ENCODE peak calls at places on chromosome 22, in six cellular contexts. O is stimulated activated CD4-positive, alpha-beta T cell treated with anti-CD3 and anti-CD28 coated beads, Interleukin-12 subunit alpha, Interleukin-12 subunit beta, amount 100 ng/mL, for 4 hours; N is anterior cingulate cortex; U is progenitor cell of endocrine pancreas; K is NCI-H146; J is MCF 10A. G is an unnamed sample.

GRCh38 chr22:29742319-29742718 is 22.5 kb downstream of the CABP7 start:
- DNase-seq in J (no peak), K (no peak), N (no peak), U (no peak), O (no peak), G (peak)

GRCh38 chr22:47110817-47111443 is 348.5 kb downstream of the TBC1D22A start:
- DNase-seq in N (no peak), K (no peak), J (no peak), U (no peak), O (no peak), G (no peak)

GRCh38 chr22:44247923-44248892 is 64.5 kb downstream of the SHISAL1 start:
- DNase-seq in K (no peak), J (no peak), N (no peak), U (no peak), O (no peak), G (no peak)

GRCh38 chr22:38397189-38398097 is 57.6 kb downstream of the KCNJ4 start:
- DNase-seq in K (no peak), U (no peak), N (no peak), O (peak), J (peak), G (peak)

GRCh38 chr22:25650834-25651233 is 86.4 kb downstream of the GRK3 start:
- DNase-seq in U (no peak), J (no peak), O (no peak), N (no peak), K (no peak), G (no peak)

GRCh38 chr22:49300951-49301397 is 526.7 kb downstream of the BRD1 start:
- DNase-seq in U (peak), O (no peak), N (no peak), K (no peak), J (no peak), G (peak)

GRCh38 chr22:44129614-44129976 is 51.1 kb upstream of the PARVG start:
- DNase-seq in U (no peak), J (no peak), O (no peak), N (no peak), K (peak), G (no peak)

GRCh38 chr22:47567741-47568140 is 805.3 kb downstream of the TBC1D22A start:
- DNase-seq in O (no peak), N (no peak), K (no peak), J (no peak), U (no peak), G (no peak)

GRCh38 chr22:18998998-18999397 is 62.9 kb upstream of the PRODH start:
- DNase-seq in U (no peak), K (no peak), J (peak), N (no peak), O (no peak), G (no peak)

GRCh38 chr22:19998232-19998951 is 18.2 kb downstream of the ARVCF start:
- DNase-seq in U (no peak), K (peak), O (no peak), N (no peak), J (no peak), G (peak)

GRCh38 chr22:47406896-47407295 is 644.4 kb downstream of the TBC1D22A start:
- DNase-seq in O (no peak), K (no peak), J (no peak), N (no peak), U (no peak), G (no peak)

GRCh38 chr22:43136255-43136654 is 6.9 kb downstream of the MCAT start:
- DNase-seq in J (peak), K (no peak), N (no peak), O (peak), U (peak), G (peak)

GRCh38 chr22:29661355-29661754 is 57.9 kb downstream of the NF2 start:
- DNase-seq in K (no peak), U (no peak), O (no peak), J (peak), N (no peak), G (no peak)

GRCh38 chr22:38462960-38463784 is 4.7 kb upstream of the KDELR3 start:
- DNase-seq in U (peak), O (no peak), J (no peak), K (no peak), N (no peak), G (no peak)

GRCh38 chr22:33028191-33028700 is 29.9 kb downstream of the SYN3 start:
- DNase-seq in K (peak), O (no peak), J (no peak), U (no peak), N (no peak), G (no peak)